ENCODE peak calls at places on chromosomes 12 and 14, in five cellular contexts. R is A549, H is anterior cingulate cortex, G is cardiac muscle cell, I is fibroblast of mammary gland. P is an unnamed sample.

GRCh38 chr12:86787419-86787818 is 531.2 kb upstream of the MGAT4C start:
- DNase-seq in I (no peak), H (no peak), G (no peak), R (no peak), P (peak; percentile 38)

GRCh38 chr12:19006626-19007025 is 122.9 kb upstream of the PLEKHA5 start:
- DNase-seq in R (no peak), G (no peak), I (no peak), H (no peak), P (no peak)

GRCh38 chr12:112303004-112303403 is 79.2 kb downstream of the HECTD4 start:
- DNase-seq in G (no peak), H (no peak), R (peak; percentile 67), I (peak; percentile 80), P (peak; percentile 96)

GRCh38 chr12:6204533-6205143 is 4.4 kb downstream of the CD9 start:
- DNase-seq in I (no peak), R (no peak), H (no peak), G (no peak), P (no peak)

GRCh38 chr14:101823511-101824120 is 62.1 kb downstream of the PPP2R5C start:
- DNase-seq in G (no peak), I (peak; percentile 50), H (no peak), R (no peak), P (peak; percentile 10)

GRCh38 chr14:53228966-53229365 is 75.8 kb upstream of the DDHD1 start:
- DNase-seq in G (no peak), I (no peak), H (no peak), R (no peak), P (no peak)

GRCh38 chr12:40598073-40598472 is 94.2 kb upstream of the CNTN1 start:
- DNase-seq in H (no peak), R (no peak), G (no peak), I (no peak), P (no peak)

GRCh38 chr12:45629292-45629691 is 100.2 kb upstream of the ARID2 start:
- DNase-seq in I (no peak), G (no peak), R (no peak), H (no peak), P (no peak)

GRCh38 chr12:6430124-6430989 is 14.4 kb upstream of the CD27 start:
- DNase-seq in H (peak; percentile 13), G (no peak), R (peak; percentile 93), I (peak; percentile 99), P (peak; percentile 95)

GRCh38 chr14:76836029-76836630 is 9.9 kb downstream of the LRRC74A start:
- DNase-seq in G (no peak), R (no peak), H (no peak), I (no peak), P (no peak)

GRCh38 chr14:102201369-102201748 is 61.7 kb downstream of the WDR20 start:
- DNase-seq in R (no peak), H (no peak), I (no peak), G (no peak), P (no peak)

GRCh38 chr14:55130194-55130550 is 1.1 kb downstream of the LGALS3 start:
- DNase-seq in G (no peak), H (no peak), R (peak; percentile 54), I (peak; percentile 75), P (peak; percentile 48)

GRCh38 chr12:52171950-52172512 is 19.8 kb downstream of the KRT80 start:
- DNase-seq in R (peak; percentile 66), G (no peak), I (peak; percentile 68), H (no peak), P (peak; percentile 50)

GRCh38 chr14:97851438-97851995 is 1054.3 kb downstream of the VRK1 start:
- DNase-seq in G (no peak), R (no peak), I (no peak), H (no peak), P (no peak)

GRCh38 chr12:103909811-103910210 is 20.4 kb upstream of the HSP90B1 start:
- DNase-seq in I (no peak), H (no peak), G (no peak), R (no peak), P (no peak)